ENCODE peak calls at places on chromosomes 3 and 15, in nine cellular contexts. R, X, H, M, W, Z, O, Q and G are unnamed samples.

GRCh38 chr15:85733415-85733814 is 61.3 kb downstream of the KLHL25 start:
- DNase-seq in M (no peak), Q (no peak), R (no peak), X (no peak), Z (no peak), H (no peak), O (no peak), W (no peak), G (no peak)

GRCh38 chr15:78446551-78446950 is 8.5 kb downstream of the IREB2 start:
- DNase-seq in W (no peak), H (no peak), Q (no peak), X (no peak), Z (no peak), R (no peak), O (no peak), M (no peak), G (no peak)

GRCh38 chr3:133522036-133522435 is 51.5 kb upstream of the CDV3 start:
- DNase-seq in O (no peak), R (no peak), Q (no peak), H (no peak), W (no peak), X (no peak), M (no peak), Z (no peak), G (no peak)

GRCh38 chr3:108125550-108126071 is 34.8 kb upstream of the CD47 start:
- DNase-seq in M (no peak), R (peak; percentile 22), W (peak; percentile 98), Q (no peak), X (peak; percentile 63), O (no peak), Z (no peak), H (peak; percentile 40), G (no peak)

GRCh38 chr15:84817461-84818081 is 415 bp downstream of the ALPK3 start:
- DNase-seq in Z (no peak), H (no peak), X (no peak), R (no peak), Q (no peak), W (no peak), M (no peak), O (no peak), G (no peak)

GRCh38 chr3:123635717-123636116 is 50.9 kb upstream of the HACD2 start:
- DNase-seq in H (no peak), M (no peak), Q (no peak), X (no peak), O (no peak), Z (no peak), W (no peak), R (no peak), G (no peak)

GRCh38 chr3:154779571-154779970 is 300.5 kb upstream of the MME start:
- DNase-seq in R (no peak), W (no peak), M (no peak), X (no peak), H (no peak), Q (peak; percentile 76), O (peak; percentile 57), Z (no peak), G (no peak)

GRCh38 chr15:76274226-76274625 is 37.0 kb downstream of the ETFA start:
- DNase-seq in H (no peak), Q (peak; percentile 44), R (no peak), O (no peak), X (no peak), W (no peak), Z (no peak), M (no peak), G (no peak)

GRCh38 chr15:91860498-91860897 is 7.0 kb downstream of the SLCO3A1 start:
- DNase-seq in M (no peak), O (no peak), R (no peak), Q (no peak), W (no peak), H (no peak), Z (no peak), X (no peak), G (no peak)

GRCh38 chr3:158451405-158452045 is 119.5 kb upstream of the MLF1 start:
- DNase-seq in Z (no peak), W (no peak), O (no peak), Q (no peak), R (no peak), X (no peak), H (no peak), M (no peak), G (no peak)

GRCh38 chr15:41104234-41104633 is 11.8 kb downstream of the INO80 start:
- DNase-seq in R (no peak), W (no peak), X (no peak), M (no peak), O (no peak), Z (no peak), Q (peak; percentile 34), H (no peak), G (no peak)